ENCODE peak calls at places on chromosomes 2 and 18, in eight cellular contexts. N is mesendoderm, I is ovary, M is cardiac muscle cell, S is psoas muscle, K is Panc1, F is Peyer's patch, H is HepG2. W is an unnamed sample. For H3K27me3, the result is how much of the 10 kb centered on the place peaks cover.

GRCh38 chr2:1553671-1554295 is 140.5 kb downstream of the TPO start:
- DNase-seq in N (peak), F (no peak), K (no peak), I (no peak), H (no peak), M (no peak), S (no peak), W (peak)

GRCh38 chr18:3448845-3449701 is 899 bp upstream of the TGIF1 start:
- DNase-seq in M (peak), F (peak), H (peak), I (peak), N (peak), S (peak), K (no peak), W (peak)

GRCh38 chr2:63765117-63765516 is 76.6 kb upstream of the UGP2 start:
- DNase-seq in H (no peak), N (no peak), I (no peak), M (no peak), S (no peak), K (no peak), F (no peak), W (no peak)

GRCh38 chr18:29157057-29157780 is 980.3 kb upstream of the CDH2 start:
- DNase-seq in S (no peak), H (no peak), M (no peak), K (no peak), N (no peak), I (no peak), F (no peak), W (no peak)

GRCh38 chr2:62265116-62265515 is 69.2 kb downstream of the B3GNT2 start:
- DNase-seq in K (no peak), F (no peak), I (no peak), S (no peak), H (no peak), N (no peak), M (no peak), W (no peak)

GRCh38 chr2:182649316-182649715 is 66.7 kb upstream of the DNAJC10 start:
- DNase-seq in K (no peak), M (peak), N (peak), H (peak), I (no peak), F (no peak), S (no peak), W (peak)

GRCh38 chr2:15738225-15738546 is 146.5 kb downstream of the DDX1 start:
- DNase-seq in I (no peak), S (no peak), N (peak), M (no peak), K (no peak), H (no peak), F (no peak), W (no peak)

GRCh38 chr2:32697156-32697555 is 69.3 kb downstream of the TTC27 start:
- DNase-seq in F (no peak), H (no peak), K (no peak), S (no peak), N (no peak), I (no peak), M (no peak), W (no peak)

GRCh38 chr2:210630904-210631560 is 74.6 kb downstream of the CPS1 start:
- DNase-seq in H (no peak), F (no peak), K (no peak), M (peak), N (no peak), I (no peak), S (no peak), W (no peak)

GRCh38 chr2:110804915-110805314 is 72.5 kb downstream of the ACOXL start:
- DNase-seq in N (no peak), F (peak), K (no peak), I (no peak), S (no peak), H (no peak), M (no peak), W (no peak)
- H3K4me3 ChIP-seq in N (no peak), F (no peak), K (no peak), I (no peak), S (no peak), H (no peak), M (no peak), W (no peak)

GRCh38 chr2:118761791-118762190 is 85.7 kb downstream of the EN1 start:
- DNase-seq in I (no peak), H (no peak), N (no peak), S (no peak), K (no peak), F (no peak), M (no peak), W (no peak)

GRCh38 chr2:118764855-118765254 is 82.6 kb downstream of the EN1 start:
- DNase-seq in S (no peak), M (no peak), F (no peak), H (no peak), N (no peak), K (no peak), I (no peak), W (no peak)

DNA sequence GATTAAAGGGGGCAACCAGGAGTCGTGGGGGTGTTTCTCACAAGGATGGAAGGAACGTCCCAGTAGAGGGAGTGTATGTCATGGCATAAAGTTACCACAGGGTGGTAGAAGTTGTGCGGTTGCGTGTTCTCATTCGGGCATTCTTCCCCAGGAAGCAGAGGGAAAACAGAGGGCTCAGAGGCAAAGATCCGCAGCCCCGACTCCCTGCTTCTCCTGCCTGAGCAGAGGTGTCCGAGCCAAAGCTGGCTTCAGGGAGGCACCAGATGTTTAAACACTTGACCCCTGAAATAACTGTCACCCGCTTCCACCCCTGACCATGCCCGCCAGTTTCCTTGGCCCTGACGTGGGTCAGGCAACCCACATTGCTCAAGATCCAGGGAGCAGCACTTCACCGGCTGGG is 83.7 kb downstream of the EN1 start:
- DNase-seq in M (peak), F (no peak), S (no peak), H (peak), K (no peak), I (no peak), N (peak), W (peak)
- H3K27me3 ChIP-seq in M (under half), F (under half), S (under half), H (under half), K (under half), I (under half), N (under half), W (under half)

DNA sequence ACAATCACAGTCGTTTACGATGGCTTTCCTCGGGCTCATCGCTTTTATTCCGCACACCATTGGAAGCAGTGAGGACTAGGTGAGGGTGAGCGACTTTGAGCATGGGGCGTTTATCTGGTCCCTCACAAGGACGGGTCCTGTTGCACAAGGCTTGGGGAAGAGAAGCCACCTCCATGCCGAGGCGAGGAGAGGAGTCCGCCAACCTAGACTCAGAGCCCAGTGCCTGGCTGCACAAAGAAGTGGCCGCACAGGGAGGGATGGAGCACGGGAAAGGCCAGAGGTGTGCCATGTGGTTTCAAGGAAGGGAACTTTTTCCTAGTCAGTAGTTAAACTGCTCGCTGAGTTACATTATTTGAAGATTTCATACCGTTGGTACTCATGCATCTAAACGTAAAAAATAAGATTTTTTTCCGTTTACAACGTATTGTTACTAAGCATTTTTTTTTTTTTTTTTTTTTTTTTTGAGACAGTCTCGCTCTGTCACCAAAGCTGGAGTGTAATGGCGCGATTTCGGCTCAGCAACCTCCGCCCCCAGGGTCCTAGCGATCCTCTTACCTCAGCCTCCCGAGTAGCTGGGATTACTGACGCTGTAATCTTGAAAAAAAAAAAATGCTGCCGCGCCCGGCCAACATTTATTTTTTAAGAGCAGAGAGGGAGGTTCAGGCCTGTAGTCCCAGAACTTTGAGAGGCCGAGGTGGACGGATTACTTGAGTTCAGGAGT is 868 bp upstream of the CYP27C1 start:
- DNase-seq in N (peak), H (no peak), M (peak), K (no peak), F (no peak), S (no peak), I (no peak), W (peak)
- H3K4me3 ChIP-seq in N (peak), H (peak), M (peak), K (peak), F (no peak), S (peak), I (no peak), W (peak)

GRCh38 chr2:130251520-130251864 is 53.3 kb upstream of the TUBA3E start:
- DNase-seq in S (no peak), F (no peak), I (no peak), N (no peak), H (no peak), K (no peak), M (no peak), W (peak)

GRCh38 chr2:130246430-130246829 is 48.2 kb upstream of the TUBA3E start:
- DNase-seq in N (no peak), M (no peak), S (no peak), H (no peak), I (no peak), F (no peak), K (no peak), W (no peak)

GRCh38 chr2:130252880-130253645 is 54.8 kb upstream of the TUBA3E start:
- DNase-seq in I (peak), F (no peak), M (no peak), N (no peak), H (no peak), S (no peak), K (no peak), W (peak)

GRCh38 chr2:130251865-130252620 is 53.8 kb upstream of the TUBA3E start:
- DNase-seq in M (no peak), S (no peak), I (no peak), N (no peak), K (no peak), H (no peak), F (no peak), W (peak)
- H3K27me3 ChIP-seq in M (half or more), S (under half), I (under half), N (under half), K (under half), H (under half), F (under half), W (under half)

GRCh38 chr2:144268036-144268678 is 251.8 kb downstream of the ZEB2 start:
- DNase-seq in H (no peak), K (no peak), M (no peak), F (no peak), N (no peak), S (no peak), I (no peak), W (peak)
- H3K4me3 ChIP-seq in H (no peak), K (no peak), M (no peak), F (no peak), N (no peak), S (no peak), I (no peak), W (no peak)